ENCODE peak calls at places on chromosome 5, in nine cellular contexts. One of them, this sample, is unnamed.

GRCh38 chr5:153516503-153516902 is 26.0 kb downstream of the GRIA1 start:
- DNase-seq in mesothelial cell of epicardium: no peak
- DNase-seq in iris pigment epithelial cell: no peak
- DNase-seq in LoVo: no peak
- DNase-seq in activated CD4-positive, alpha-beta memory T cell treated with anti-CD3 and anti-CD28 coated beads for 36 hours: no peak
- DNase-seq in ACHN: no peak
- DNase-seq in AG08396: no peak
- DNase-seq in stimulated activated CD4-positive, alpha-beta T cell treated with anti-CD3 and anti-CD28 coated beads, TNF-alpha, amount 100 ng/mL, for 48 hours: no peak
- DNase-seq in dorsolateral prefrontal cortex: no peak
- DNase-seq in this sample: no peak

GRCh38 chr5:112165399-112165798 is 253.7 kb downstream of the EPB41L4A start:
- DNase-seq in mesothelial cell of epicardium: no peak
- DNase-seq in iris pigment epithelial cell: no peak
- DNase-seq in LoVo: no peak
- DNase-seq in activated CD4-positive, alpha-beta memory T cell treated with anti-CD3 and anti-CD28 coated beads for 36 hours: no peak
- DNase-seq in ACHN: no peak
- DNase-seq in AG08396: no peak
- DNase-seq in stimulated activated CD4-positive, alpha-beta T cell treated with anti-CD3 and anti-CD28 coated beads, TNF-alpha, amount 100 ng/mL, for 48 hours: no peak
- DNase-seq in dorsolateral prefrontal cortex: no peak
- DNase-seq in this sample: no peak

GRCh38 chr5:79512692-79513518 is 1.0 kb downstream of the HOMER1 start:
- DNase-seq in mesothelial cell of epicardium: peak
- DNase-seq in iris pigment epithelial cell: peak
- DNase-seq in LoVo: peak
- DNase-seq in activated CD4-positive, alpha-beta memory T cell treated with anti-CD3 and anti-CD28 coated beads for 36 hours: peak
- DNase-seq in ACHN: peak
- DNase-seq in AG08396: peak
- DNase-seq in stimulated activated CD4-positive, alpha-beta T cell treated with anti-CD3 and anti-CD28 coated beads, TNF-alpha, amount 100 ng/mL, for 48 hours: no peak
- DNase-seq in dorsolateral prefrontal cortex: no peak
- DNase-seq in this sample: peak

GRCh38 chr5:39352931-39353330 is 11.4 kb downstream of the C9 start:
- DNase-seq in mesothelial cell of epicardium: no peak
- DNase-seq in iris pigment epithelial cell: no peak
- DNase-seq in LoVo: no peak
- DNase-seq in activated CD4-positive, alpha-beta memory T cell treated with anti-CD3 and anti-CD28 coated beads for 36 hours: no peak
- DNase-seq in ACHN: no peak
- DNase-seq in AG08396: no peak
- DNase-seq in stimulated activated CD4-positive, alpha-beta T cell treated with anti-CD3 and anti-CD28 coated beads, TNF-alpha, amount 100 ng/mL, for 48 hours: no peak
- DNase-seq in dorsolateral prefrontal cortex: no peak
- DNase-seq in this sample: no peak

GRCh38 chr5:172637740-172638139 is 3.3 kb upstream of the NEURL1B start:
- DNase-seq in mesothelial cell of epicardium: no peak
- DNase-seq in iris pigment epithelial cell: no peak
- DNase-seq in LoVo: no peak
- DNase-seq in activated CD4-positive, alpha-beta memory T cell treated with anti-CD3 and anti-CD28 coated beads for 36 hours: no peak
- DNase-seq in ACHN: no peak
- DNase-seq in AG08396: no peak
- DNase-seq in stimulated activated CD4-positive, alpha-beta T cell treated with anti-CD3 and anti-CD28 coated beads, TNF-alpha, amount 100 ng/mL, for 48 hours: no peak
- DNase-seq in dorsolateral prefrontal cortex: no peak
- DNase-seq in this sample: no peak

GRCh38 chr5:176810687-176811501 is 535 bp downstream of the UNC5A start:
- DNase-seq in mesothelial cell of epicardium: no peak
- DNase-seq in iris pigment epithelial cell: peak
- DNase-seq in LoVo: no peak
- DNase-seq in activated CD4-positive, alpha-beta memory T cell treated with anti-CD3 and anti-CD28 coated beads for 36 hours: no peak
- DNase-seq in ACHN: peak
- DNase-seq in AG08396: no peak
- DNase-seq in stimulated activated CD4-positive, alpha-beta T cell treated with anti-CD3 and anti-CD28 coated beads, TNF-alpha, amount 100 ng/mL, for 48 hours: no peak
- DNase-seq in dorsolateral prefrontal cortex: no peak
- DNase-seq in this sample: peak

GRCh38 chr5:1297243-1297642 is 2.4 kb upstream of the TERT start:
- DNase-seq in mesothelial cell of epicardium: no peak
- DNase-seq in iris pigment epithelial cell: no peak
- DNase-seq in LoVo: no peak
- DNase-seq in activated CD4-positive, alpha-beta memory T cell treated with anti-CD3 and anti-CD28 coated beads for 36 hours: no peak
- DNase-seq in ACHN: no peak
- DNase-seq in AG08396: no peak
- DNase-seq in stimulated activated CD4-positive, alpha-beta T cell treated with anti-CD3 and anti-CD28 coated beads, TNF-alpha, amount 100 ng/mL, for 48 hours: no peak
- DNase-seq in dorsolateral prefrontal cortex: no peak
- DNase-seq in this sample: no peak

GRCh38 chr5:166602271-166602670 is 1689.2 kb upstream of the WWC1 start:
- DNase-seq in mesothelial cell of epicardium: no peak
- DNase-seq in iris pigment epithelial cell: no peak
- DNase-seq in LoVo: no peak
- DNase-seq in activated CD4-positive, alpha-beta memory T cell treated with anti-CD3 and anti-CD28 coated beads for 36 hours: no peak
- DNase-seq in ACHN: no peak
- DNase-seq in AG08396: no peak
- DNase-seq in stimulated activated CD4-positive, alpha-beta T cell treated with anti-CD3 and anti-CD28 coated beads, TNF-alpha, amount 100 ng/mL, for 48 hours: no peak
- DNase-seq in dorsolateral prefrontal cortex: no peak
- DNase-seq in this sample: no peak

GRCh38 chr5:74556631-74557595 is 83.6 kb downstream of the ENC1 start:
- DNase-seq in mesothelial cell of epicardium: no peak
- DNase-seq in iris pigment epithelial cell: peak
- DNase-seq in LoVo: no peak
- DNase-seq in activated CD4-positive, alpha-beta memory T cell treated with anti-CD3 and anti-CD28 coated beads for 36 hours: no peak
- DNase-seq in ACHN: no peak
- DNase-seq in AG08396: no peak
- DNase-seq in stimulated activated CD4-positive, alpha-beta T cell treated with anti-CD3 and anti-CD28 coated beads, TNF-alpha, amount 100 ng/mL, for 48 hours: no peak
- DNase-seq in dorsolateral prefrontal cortex: no peak
- DNase-seq in this sample: no peak

GRCh38 chr5:56142620-56143431 is 90.3 kb downstream of the ANKRD55 start:
- DNase-seq in mesothelial cell of epicardium: no peak
- DNase-seq in iris pigment epithelial cell: no peak
- DNase-seq in LoVo: peak
- DNase-seq in activated CD4-positive, alpha-beta memory T cell treated with anti-CD3 and anti-CD28 coated beads for 36 hours: peak
- DNase-seq in ACHN: no peak
- DNase-seq in AG08396: no peak
- DNase-seq in stimulated activated CD4-positive, alpha-beta T cell treated with anti-CD3 and anti-CD28 coated beads, TNF-alpha, amount 100 ng/mL, for 48 hours: no peak
- DNase-seq in dorsolateral prefrontal cortex: no peak
- DNase-seq in this sample: peak

GRCh38 chr5:17217421-17218352 is at the start of gene BASP1:
- DNase-seq in mesothelial cell of epicardium: peak
- DNase-seq in iris pigment epithelial cell: peak
- DNase-seq in LoVo: no peak
- DNase-seq in activated CD4-positive, alpha-beta memory T cell treated with anti-CD3 and anti-CD28 coated beads for 36 hours: peak
- DNase-seq in ACHN: peak
- DNase-seq in AG08396: peak
- DNase-seq in stimulated activated CD4-positive, alpha-beta T cell treated with anti-CD3 and anti-CD28 coated beads, TNF-alpha, amount 100 ng/mL, for 48 hours: no peak
- DNase-seq in dorsolateral prefrontal cortex: peak
- DNase-seq in this sample: peak

GRCh38 chr5:16578474-16578883 is 38.3 kb downstream of the RETREG1 start:
- DNase-seq in mesothelial cell of epicardium: no peak
- DNase-seq in iris pigment epithelial cell: no peak
- DNase-seq in LoVo: no peak
- DNase-seq in activated CD4-positive, alpha-beta memory T cell treated with anti-CD3 and anti-CD28 coated beads for 36 hours: no peak
- DNase-seq in ACHN: no peak
- DNase-seq in AG08396: no peak
- DNase-seq in stimulated activated CD4-positive, alpha-beta T cell treated with anti-CD3 and anti-CD28 coated beads, TNF-alpha, amount 100 ng/mL, for 48 hours: no peak
- DNase-seq in dorsolateral prefrontal cortex: no peak
- DNase-seq in this sample: no peak

GRCh38 chr5:142978726-142979125 is 208.5 kb downstream of the ARHGAP26 start:
- DNase-seq in mesothelial cell of epicardium: no peak
- DNase-seq in iris pigment epithelial cell: peak
- DNase-seq in LoVo: no peak
- DNase-seq in activated CD4-positive, alpha-beta memory T cell treated with anti-CD3 and anti-CD28 coated beads for 36 hours: no peak
- DNase-seq in ACHN: no peak
- DNase-seq in AG08396: no peak
- DNase-seq in stimulated activated CD4-positive, alpha-beta T cell treated with anti-CD3 and anti-CD28 coated beads, TNF-alpha, amount 100 ng/mL, for 48 hours: no peak
- DNase-seq in dorsolateral prefrontal cortex: no peak
- DNase-seq in this sample: no peak

GRCh38 chr5:101260857-101261256 is 357.8 kb upstream of the ST8SIA4 start:
- DNase-seq in mesothelial cell of epicardium: no peak
- DNase-seq in iris pigment epithelial cell: no peak
- DNase-seq in LoVo: peak
- DNase-seq in activated CD4-positive, alpha-beta memory T cell treated with anti-CD3 and anti-CD28 coated beads for 36 hours: no peak
- DNase-seq in ACHN: no peak
- DNase-seq in AG08396: no peak
- DNase-seq in stimulated activated CD4-positive, alpha-beta T cell treated with anti-CD3 and anti-CD28 coated beads, TNF-alpha, amount 100 ng/mL, for 48 hours: no peak
- DNase-seq in dorsolateral prefrontal cortex: no peak
- DNase-seq in this sample: no peak

GRCh38 chr5:423626-424258 is 19.2 kb upstream of the EXOC3 start:
- DNase-seq in mesothelial cell of epicardium: no peak
- DNase-seq in iris pigment epithelial cell: no peak
- DNase-seq in LoVo: no peak
- DNase-seq in activated CD4-positive, alpha-beta memory T cell treated with anti-CD3 and anti-CD28 coated beads for 36 hours: no peak
- DNase-seq in ACHN: no peak
- DNase-seq in AG08396: no peak
- DNase-seq in stimulated activated CD4-positive, alpha-beta T cell treated with anti-CD3 and anti-CD28 coated beads, TNF-alpha, amount 100 ng/mL, for 48 hours: no peak
- DNase-seq in dorsolateral prefrontal cortex: no peak
- DNase-seq in this sample: no peak

GRCh38 chr5:13611604-13612003 is 332.9 kb downstream of the DNAH5 start:
- DNase-seq in mesothelial cell of epicardium: no peak
- DNase-seq in iris pigment epithelial cell: no peak
- DNase-seq in LoVo: no peak
- DNase-seq in activated CD4-positive, alpha-beta memory T cell treated with anti-CD3 and anti-CD28 coated beads for 36 hours: no peak
- DNase-seq in ACHN: no peak
- DNase-seq in AG08396: no peak
- DNase-seq in stimulated activated CD4-positive, alpha-beta T cell treated with anti-CD3 and anti-CD28 coated beads, TNF-alpha, amount 100 ng/mL, for 48 hours: no peak
- DNase-seq in dorsolateral prefrontal cortex: no peak
- DNase-seq in this sample: no peak

GRCh38 chr5:65382582-65382981 is 99.1 kb downstream of the ADAMTS6 start:
- DNase-seq in mesothelial cell of epicardium: no peak
- DNase-seq in iris pigment epithelial cell: peak
- DNase-seq in LoVo: no peak
- DNase-seq in activated CD4-positive, alpha-beta memory T cell treated with anti-CD3 and anti-CD28 coated beads for 36 hours: no peak
- DNase-seq in ACHN: no peak
- DNase-seq in AG08396: no peak
- DNase-seq in stimulated activated CD4-positive, alpha-beta T cell treated with anti-CD3 and anti-CD28 coated beads, TNF-alpha, amount 100 ng/mL, for 48 hours: no peak
- DNase-seq in dorsolateral prefrontal cortex: no peak
- DNase-seq in this sample: no peak

GRCh38 chr5:30438785-30439184 is 754.7 kb upstream of the CDH6 start:
- DNase-seq in mesothelial cell of epicardium: no peak
- DNase-seq in iris pigment epithelial cell: no peak
- DNase-seq in LoVo: no peak
- DNase-seq in activated CD4-positive, alpha-beta memory T cell treated with anti-CD3 and anti-CD28 coated beads for 36 hours: no peak
- DNase-seq in ACHN: no peak
- DNase-seq in AG08396: no peak
- DNase-seq in stimulated activated CD4-positive, alpha-beta T cell treated with anti-CD3 and anti-CD28 coated beads, TNF-alpha, amount 100 ng/mL, for 48 hours: no peak
- DNase-seq in dorsolateral prefrontal cortex: no peak
- DNase-seq in this sample: no peak

GRCh38 chr5:8114597-8115266 is 245.8 kb downstream of the MTRR start:
- DNase-seq in mesothelial cell of epicardium: no peak
- DNase-seq in iris pigment epithelial cell: no peak
- DNase-seq in LoVo: no peak
- DNase-seq in activated CD4-positive, alpha-beta memory T cell treated with anti-CD3 and anti-CD28 coated beads for 36 hours: no peak
- DNase-seq in ACHN: no peak
- DNase-seq in AG08396: no peak
- DNase-seq in stimulated activated CD4-positive, alpha-beta T cell treated with anti-CD3 and anti-CD28 coated beads, TNF-alpha, amount 100 ng/mL, for 48 hours: no peak
- DNase-seq in dorsolateral prefrontal cortex: no peak
- DNase-seq in this sample: no peak

GRCh38 chr5:17828709-17829108 is 194.4 kb downstream of the TAF11L14 start:
- DNase-seq in mesothelial cell of epicardium: no peak
- DNase-seq in iris pigment epithelial cell: peak
- DNase-seq in LoVo: no peak
- DNase-seq in activated CD4-positive, alpha-beta memory T cell treated with anti-CD3 and anti-CD28 coated beads for 36 hours: no peak
- DNase-seq in ACHN: no peak
- DNase-seq in AG08396: no peak
- DNase-seq in stimulated activated CD4-positive, alpha-beta T cell treated with anti-CD3 and anti-CD28 coated beads, TNF-alpha, amount 100 ng/mL, for 48 hours: no peak
- DNase-seq in dorsolateral prefrontal cortex: no peak
- DNase-seq in this sample: no peak

GRCh38 chr5:114361724-114362196 is at the start of gene KCNN2:
- DNase-seq in mesothelial cell of epicardium: peak
- DNase-seq in iris pigment epithelial cell: peak
- DNase-seq in LoVo: peak
- DNase-seq in activated CD4-positive, alpha-beta memory T cell treated with anti-CD3 and anti-CD28 coated beads for 36 hours: peak
- DNase-seq in ACHN: peak
- DNase-seq in AG08396: peak
- DNase-seq in stimulated activated CD4-positive, alpha-beta T cell treated with anti-CD3 and anti-CD28 coated beads, TNF-alpha, amount 100 ng/mL, for 48 hours: no peak
- DNase-seq in dorsolateral prefrontal cortex: peak
- DNase-seq in this sample: no peak

GRCh38 chr5:139091439-139092156 is 106.6 kb downstream of the SIL1 start:
- DNase-seq in mesothelial cell of epicardium: no peak
- DNase-seq in iris pigment epithelial cell: no peak
- DNase-seq in LoVo: no peak
- DNase-seq in activated CD4-positive, alpha-beta memory T cell treated with anti-CD3 and anti-CD28 coated beads for 36 hours: no peak
- DNase-seq in ACHN: no peak
- DNase-seq in AG08396: no peak
- DNase-seq in stimulated activated CD4-positive, alpha-beta T cell treated with anti-CD3 and anti-CD28 coated beads, TNF-alpha, amount 100 ng/mL, for 48 hours: no peak
- DNase-seq in dorsolateral prefrontal cortex: no peak
- DNase-seq in this sample: no peak

GRCh38 chr5:16690243-16690839 is 73.5 kb upstream of the RETREG1 start:
- DNase-seq in mesothelial cell of epicardium: no peak
- DNase-seq in iris pigment epithelial cell: peak
- DNase-seq in LoVo: peak
- DNase-seq in activated CD4-positive, alpha-beta memory T cell treated with anti-CD3 and anti-CD28 coated beads for 36 hours: peak
- DNase-seq in ACHN: peak
- DNase-seq in AG08396: peak
- DNase-seq in stimulated activated CD4-positive, alpha-beta T cell treated with anti-CD3 and anti-CD28 coated beads, TNF-alpha, amount 100 ng/mL, for 48 hours: no peak
- DNase-seq in dorsolateral prefrontal cortex: no peak
- DNase-seq in this sample: peak

GRCh38 chr5:179223528-179223927 is 121.7 kb downstream of the ADAMTS2 start:
- DNase-seq in mesothelial cell of epicardium: no peak
- DNase-seq in iris pigment epithelial cell: no peak
- DNase-seq in LoVo: no peak
- DNase-seq in activated CD4-positive, alpha-beta memory T cell treated with anti-CD3 and anti-CD28 coated beads for 36 hours: no peak
- DNase-seq in ACHN: no peak
- DNase-seq in AG08396: no peak
- DNase-seq in stimulated activated CD4-positive, alpha-beta T cell treated with anti-CD3 and anti-CD28 coated beads, TNF-alpha, amount 100 ng/mL, for 48 hours: no peak
- DNase-seq in dorsolateral prefrontal cortex: no peak
- DNase-seq in this sample: no peak

GRCh38 chr5:9445989-9446388 is 99.9 kb downstream of the SEMA5A start:
- DNase-seq in mesothelial cell of epicardium: no peak
- DNase-seq in iris pigment epithelial cell: peak
- DNase-seq in LoVo: no peak
- DNase-seq in activated CD4-positive, alpha-beta memory T cell treated with anti-CD3 and anti-CD28 coated beads for 36 hours: no peak
- DNase-seq in ACHN: no peak
- DNase-seq in AG08396: no peak
- DNase-seq in stimulated activated CD4-positive, alpha-beta T cell treated with anti-CD3 and anti-CD28 coated beads, TNF-alpha, amount 100 ng/mL, for 48 hours: no peak
- DNase-seq in dorsolateral prefrontal cortex: no peak
- DNase-seq in this sample: no peak

GRCh38 chr5:75648712-75649111 is 37.5 kb downstream of the ANKDD1B start:
- DNase-seq in mesothelial cell of epicardium: no peak
- DNase-seq in iris pigment epithelial cell: no peak
- DNase-seq in LoVo: peak
- DNase-seq in activated CD4-positive, alpha-beta memory T cell treated with anti-CD3 and anti-CD28 coated beads for 36 hours: peak
- DNase-seq in ACHN: no peak
- DNase-seq in AG08396: no peak
- DNase-seq in stimulated activated CD4-positive, alpha-beta T cell treated with anti-CD3 and anti-CD28 coated beads, TNF-alpha, amount 100 ng/mL, for 48 hours: no peak
- DNase-seq in dorsolateral prefrontal cortex: no peak
- DNase-seq in this sample: no peak

GRCh38 chr5:139140631-139141071 is 57.5 kb downstream of the SIL1 start:
- DNase-seq in mesothelial cell of epicardium: no peak
- DNase-seq in iris pigment epithelial cell: no peak
- DNase-seq in LoVo: no peak
- DNase-seq in activated CD4-positive, alpha-beta memory T cell treated with anti-CD3 and anti-CD28 coated beads for 36 hours: no peak
- DNase-seq in ACHN: no peak
- DNase-seq in AG08396: peak
- DNase-seq in stimulated activated CD4-positive, alpha-beta T cell treated with anti-CD3 and anti-CD28 coated beads, TNF-alpha, amount 100 ng/mL, for 48 hours: no peak
- DNase-seq in dorsolateral prefrontal cortex: no peak
- DNase-seq in this sample: no peak